ENCODE peak calls at places on chromosomes 12 and 14, in six cellular contexts. T, Q, H, V, E and A are unnamed samples.

GRCh38 chr12:27709932-27710591 is 570 bp upstream of the MRPS35 start:
- DNase-seq in T (no peak), Q (peak), H (peak), V (no peak), E (no peak), A (no peak)

GRCh38 chr12:2250797-2251196 is 198.0 kb downstream of the CACNA1C start:
- DNase-seq in T (no peak), Q (no peak), H (no peak), V (no peak), E (no peak), A (no peak)

GRCh38 chr12:50085615-50085928 is 430 bp downstream of the SMARCD1 start:
- DNase-seq in T (no peak), Q (peak), H (no peak), V (no peak), E (no peak), A (no peak)

GRCh38 chr12:8609061-8609570 is 3.5 kb downstream of the AICDA start:
- DNase-seq in T (no peak), Q (no peak), H (peak), V (no peak), E (no peak), A (no peak)

GRCh38 chr12:108573310-108573709 is 10.9 kb downstream of the ISCU start:
- DNase-seq in T (no peak), Q (peak), H (no peak), V (no peak), E (no peak), A (no peak)

GRCh38 chr12:5335059-5335458 is 96.8 kb upstream of the NTF3 start:
- DNase-seq in T (no peak), Q (no peak), H (no peak), V (no peak), E (no peak), A (no peak)

GRCh38 chr12:107405436-107405835 is 280.2 kb upstream of the PWP1 start:
- DNase-seq in T (no peak), Q (no peak), H (no peak), V (no peak), E (no peak), A (no peak)

GRCh38 chr14:24132061-24132685 is 1.7 kb downstream of the FITM1 start:
- DNase-seq in T (no peak), Q (no peak), H (no peak), V (no peak), E (no peak), A (no peak)

GRCh38 chr12:2393996-2394395 is 341.2 kb downstream of the CACNA1C start:
- DNase-seq in T (no peak), Q (no peak), H (no peak), V (no peak), E (no peak), A (no peak)

GRCh38 chr14:28321475-28322244 is 444.9 kb upstream of the FOXG1 start:
- DNase-seq in T (no peak), Q (no peak), H (no peak), V (no peak), E (no peak), A (no peak)

GRCh38 chr14:24705840-24706239 is 71.8 kb upstream of the GZMB start:
- DNase-seq in T (peak), Q (peak), H (no peak), V (no peak), E (no peak), A (peak)

GRCh38 chr12:67593871-67594330 is 54.6 kb upstream of the DYRK2 start:
- DNase-seq in T (no peak), Q (no peak), H (no peak), V (no peak), E (no peak), A (no peak)

GRCh38 chr12:50790081-50790480 is 26.2 kb downstream of the ATF1 start:
- DNase-seq in T (no peak), Q (no peak), H (no peak), V (no peak), E (no peak), A (no peak)

GRCh38 chr12:116143883-116144266 is 133.6 kb downstream of the MED13L start:
- DNase-seq in T (no peak), Q (no peak), H (no peak), V (no peak), E (no peak), A (no peak)

GRCh38 chr12:92899388-92900001 is 29.6 kb downstream of the EEA1 start:
- DNase-seq in T (no peak), Q (no peak), H (peak), V (no peak), E (peak), A (no peak)

GRCh38 chr14:100862277-100862676 is 36.4 kb downstream of the MEG3 start:
- DNase-seq in T (no peak), Q (no peak), H (no peak), V (peak), E (no peak), A (no peak)

GRCh38 chr12:109539508-109539907 is 33.8 kb downstream of the MMAB start:
- DNase-seq in T (no peak), Q (no peak), H (no peak), V (no peak), E (no peak), A (no peak)

GRCh38 chr12:32586390-32586789 is 92.7 kb upstream of the DNM1L start:
- DNase-seq in T (no peak), Q (no peak), H (no peak), V (no peak), E (no peak), A (no peak)

GRCh38 chr14:89746654-89747053 is 207.9 kb downstream of the EFCAB11 start:
- DNase-seq in T (no peak), Q (no peak), H (no peak), V (no peak), E (no peak), A (no peak)

GRCh38 chr14:26478967-26479366 is 118.9 kb downstream of the NOVA1 start:
- DNase-seq in T (no peak), Q (no peak), H (no peak), V (no peak), E (no peak), A (no peak)

GRCh38 chr14:26486922-26487321 is 110.9 kb downstream of the NOVA1 start:
- DNase-seq in T (no peak), Q (no peak), H (no peak), V (no peak), E (no peak), A (no peak)

DNA sequence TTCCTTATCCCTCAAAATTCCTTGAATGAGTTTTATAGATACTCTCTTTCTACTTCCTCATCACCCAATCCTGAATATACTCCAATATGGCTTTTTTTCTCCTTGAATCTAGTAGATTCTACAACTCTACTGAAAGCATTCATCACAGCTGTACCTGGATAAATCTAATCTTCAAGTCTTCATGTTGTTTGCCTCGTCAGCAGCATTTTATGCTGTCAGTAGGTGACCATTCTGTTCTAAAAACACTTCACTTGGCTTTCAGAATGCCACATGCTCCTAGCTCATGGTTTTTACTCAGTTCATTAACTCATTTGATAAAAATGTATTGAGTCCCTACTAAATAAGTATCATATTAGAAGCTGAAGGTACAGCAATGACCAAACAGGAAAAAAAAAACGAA is 113.3 kb downstream of the NOVA1 start:
- DNase-seq in T (no peak), Q (no peak), H (no peak), V (no peak), E (no peak), A (no peak)
- TF ChIP-seq TAF1 in T (no peak), Q (no peak), H (no peak), V (no peak), E (no peak), A (no peak)

DNA sequence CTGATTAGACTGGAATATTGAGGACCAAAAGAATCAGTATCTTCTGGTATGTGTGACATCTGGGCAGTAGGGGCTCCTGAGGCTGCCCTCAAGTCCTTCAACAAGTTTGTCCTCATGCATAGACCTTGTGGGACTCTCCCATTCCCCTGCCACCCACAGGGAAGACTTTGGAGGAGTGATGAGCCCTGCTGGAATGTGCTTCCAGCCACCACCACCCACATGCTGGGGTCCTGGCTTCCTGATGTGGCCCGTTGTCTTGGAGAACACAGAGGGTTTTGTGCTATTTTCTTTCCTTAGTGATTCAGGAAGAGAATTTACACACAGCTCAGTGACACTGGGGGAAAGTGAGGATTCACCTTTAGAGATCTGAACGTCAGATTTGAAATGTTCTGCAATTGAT is 29.2 kb upstream of the SEL1L start:
- DNase-seq in T (no peak), Q (no peak), H (no peak), V (no peak), E (no peak), A (no peak)
- TF ChIP-seq TAF1 in T (no peak), Q (no peak), H (no peak), V (no peak), E (no peak), A (no peak)

GRCh38 chr12:75883241-75883640 is 148.3 kb downstream of the PHLDA1 start:
- DNase-seq in T (no peak), Q (no peak), H (no peak), V (no peak), E (no peak), A (no peak)
- TF ChIP-seq TAF1 in T (no peak), Q (no peak), H (no peak), V (no peak), E (no peak), A (no peak)

GRCh38 chr12:3775385-3776035 is 22.6 kb upstream of the CRACR2A start:
- DNase-seq in T (no peak), Q (no peak), H (no peak), V (no peak), E (no peak), A (no peak)

GRCh38 chr12:3768911-3769447 is 16.1 kb upstream of the CRACR2A start:
- DNase-seq in T (no peak), Q (no peak), H (no peak), V (no peak), E (no peak), A (no peak)

GRCh38 chr12:3772380-3772779 is 19.5 kb upstream of the CRACR2A start:
- DNase-seq in T (no peak), Q (no peak), H (no peak), V (no peak), E (no peak), A (no peak)

GRCh38 chr12:3771853-3772252 is 18.9 kb upstream of the CRACR2A start:
- DNase-seq in T (no peak), Q (no peak), H (no peak), V (no peak), E (no peak), A (no peak)

DNA sequence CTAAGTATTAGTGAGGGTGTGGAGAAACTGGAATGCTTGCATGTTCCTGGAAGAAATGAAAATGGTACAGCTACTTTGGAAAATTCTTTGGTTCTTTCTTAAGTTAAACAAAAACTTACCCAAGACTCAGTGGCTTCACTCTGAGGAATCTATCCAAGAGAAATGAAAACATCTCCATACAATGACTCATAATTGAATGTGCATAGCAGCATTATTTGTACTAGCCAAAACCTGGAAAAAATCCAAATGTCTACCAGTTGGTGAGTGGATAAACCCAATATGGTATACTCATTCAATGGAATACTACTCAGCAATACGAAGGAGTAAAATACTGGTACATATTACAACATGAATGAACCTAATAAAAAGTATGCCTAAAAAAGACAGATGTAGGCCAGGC is 18.0 kb upstream of the CRACR2A start:
- DNase-seq in T (no peak), Q (no peak), H (no peak), V (no peak), E (no peak), A (no peak)
- TF ChIP-seq TAF1 in T (no peak), Q (no peak), H (no peak), V (no peak), E (no peak), A (no peak)